ENCODE peak calls at places on chromosome 15, in nine cellular contexts. F, H, O, S, K, N, I, A and X are unnamed samples.
A peak's percentile ranks its signal among the peaks of the same experiment; 100 is the strongest.

GRCh38 chr15:56659197-56659596 is 74.1 kb downstream of the ZNF280D start:
- DNase-seq in I (no peak), S (no peak), O (no peak), K (no peak), N (no peak), H (no peak), F (no peak), A (no peak), X (no peak)

GRCh38 chr15:20645956-20646355 is 104.4 kb upstream of the GOLGA6L6 start:
- DNase-seq in N (peak; percentile 62), H (no peak), S (no peak), F (no peak), K (peak; percentile 61), I (no peak), O (no peak), A (no peak), X (peak; percentile 61)

GRCh38 chr15:44529864-44530604 is 6.9 kb upstream of the EIF3J start:
- DNase-seq in I (no peak), A (no peak), O (no peak), N (no peak), S (no peak), K (no peak), F (no peak), H (no peak), X (no peak)

GRCh38 chr15:47609693-47610092 is 107.6 kb upstream of the SEMA6D start:
- DNase-seq in H (no peak), N (no peak), K (no peak), F (no peak), A (no peak), I (no peak), O (no peak), S (no peak), X (no peak)

GRCh38 chr15:100790786-100791265 is 88.8 kb upstream of the ALDH1A3 start:
- DNase-seq in H (no peak), O (no peak), S (no peak), A (peak; percentile 4), I (no peak), F (no peak), K (no peak), N (no peak), X (no peak)

GRCh38 chr15:73240864-73241499 is 127.8 kb downstream of the HCN4 start:
- DNase-seq in F (peak; percentile 72), O (peak; percentile 43), I (peak; percentile 86), S (peak; percentile 65), H (peak; percentile 49), A (peak; percentile 87), N (peak; percentile 60), K (peak; percentile 71), X (peak; percentile 84)

GRCh38 chr15:59437777-59438574 is at the start of gene FAM81A:
- DNase-seq in A (peak; percentile 69), K (peak; percentile 71), H (peak; percentile 12), F (peak; percentile 32), S (peak; percentile 14), N (peak; percentile 60), I (no peak), O (peak; percentile 38), X (peak; percentile 67)

GRCh38 chr15:56929933-56930332 is 11.5 kb downstream of the TCF12 start:
- DNase-seq in K (no peak), F (no peak), N (no peak), A (no peak), H (no peak), O (no peak), I (no peak), S (no peak), X (no peak)

GRCh38 chr15:68228143-68228970 is 1.2 kb downstream of the CLN6 start:
- DNase-seq in F (no peak), O (no peak), S (no peak), N (no peak), K (peak; percentile 21), H (no peak), A (no peak), I (no peak), X (no peak)

GRCh38 chr15:65209701-65210643 is 1.3 kb downstream of the CILP start:
- DNase-seq in F (no peak), O (no peak), K (no peak), H (no peak), I (no peak), N (no peak), S (no peak), A (no peak), X (no peak)

GRCh38 chr15:92570391-92570790 is 85.2 kb downstream of the FAM174B start:
- DNase-seq in N (no peak), O (no peak), F (no peak), H (no peak), K (no peak), I (no peak), A (no peak), S (no peak), X (no peak)

GRCh38 chr15:45114076-45114750 is at the start of the genes DUOX2 and DUOXA2:
- DNase-seq in H (no peak), K (no peak), A (no peak), F (no peak), N (no peak), I (no peak), O (no peak), S (no peak), X (peak; percentile 24)

GRCh38 chr15:77057072-77057471 is 13.8 kb downstream of the TSPAN3 start:
- DNase-seq in I (no peak), H (no peak), A (no peak), S (no peak), K (no peak), N (no peak), F (no peak), O (no peak), X (no peak)

GRCh38 chr15:67685008-67685599 is 140.2 kb upstream of the SKOR1 start:
- DNase-seq in S (no peak), A (no peak), I (no peak), K (peak; percentile 60), O (peak; percentile 5), F (no peak), N (no peak), H (no peak), X (no peak)

GRCh38 chr15:93141373-93141790 is 52.4 kb upstream of the RGMA start:
- DNase-seq in O (peak; percentile 6), N (no peak), S (peak; percentile 27), F (peak; percentile 54), K (no peak), I (no peak), A (no peak), H (no peak), X (no peak)

GRCh38 chr15:87703238-87704111 is 553.1 kb downstream of the NTRK3 start:
- DNase-seq in I (no peak), N (no peak), A (no peak), K (no peak), O (no peak), S (no peak), F (no peak), H (no peak), X (no peak)

GRCh38 chr15:79430901-79431635 is 1.1 kb upstream of the MINAR1 start:
- DNase-seq in O (no peak), I (no peak), K (no peak), A (no peak), S (no peak), H (no peak), F (no peak), N (no peak), X (no peak)

GRCh38 chr15:63890617-63891016 is 56.9 kb upstream of the HERC1 start:
- DNase-seq in K (no peak), N (no peak), F (no peak), A (no peak), O (no peak), S (no peak), I (no peak), H (no peak), X (no peak)

GRCh38 chr15:91652610-91653207 is 200.8 kb upstream of the SLCO3A1 start:
- DNase-seq in K (no peak), F (no peak), N (no peak), H (no peak), A (no peak), I (no peak), O (no peak), S (no peak), X (no peak)

GRCh38 chr15:46034755-46035154 is 399.9 kb downstream of the SQOR start:
- DNase-seq in O (no peak), S (no peak), K (no peak), F (no peak), A (no peak), H (no peak), I (no peak), N (no peak), X (no peak)

GRCh38 chr15:25188051-25188450 is 233.3 kb downstream of the SNRPN start:
- DNase-seq in N (no peak), F (no peak), S (no peak), A (no peak), K (no peak), I (no peak), H (no peak), O (no peak), X (no peak)